ENCODE peak calls at places on chromosomes 11 and 22, in four cellular contexts. O is HCT116, X is colonic mucosa, A is left lung. J is an unnamed sample.
A peak's percentile ranks its signal among the peaks of the same experiment; 100 is the strongest.

GRCh38 chr11:117725048-117725734 is 71.8 kb downstream of the DSCAML1 start:
- DNase-seq in O (no peak), X (no peak), A (no peak), J (no peak)

GRCh38 chr22:35299217-35299716 is 427 bp upstream of the TOM1 start:
- DNase-seq in O (no peak), X (no peak), A (no peak), J (no peak)

GRCh38 chr22:39176067-39176621 is 23.7 kb upstream of the CBX7 start:
- DNase-seq in O (no peak), X (no peak), A (peak; percentile 49), J (no peak)

GRCh38 chr22:25060522-25061071 is 108.1 kb downstream of the KIAA1671 start:
- DNase-seq in O (no peak), X (no peak), A (no peak), J (no peak)

GRCh38 chr11:103773537-103773936 is 262.9 kb upstream of the DDI1 start:
- DNase-seq in O (no peak), X (no peak), A (no peak), J (no peak)

GRCh38 chr11:34345991-34346480 is 11.8 kb downstream of the ABTB2 start:
- DNase-seq in O (no peak), X (no peak), A (no peak), J (peak; percentile 65)

GRCh38 chr22:37496651-37497599 is 10.7 kb upstream of the MFNG start:
- DNase-seq in O (no peak), X (no peak), A (no peak), J (no peak)

GRCh38 chr11:132895340-132895739 is 637.0 kb downstream of the OPCML start:
- DNase-seq in O (no peak), X (no peak), A (no peak), J (no peak)

GRCh38 chr22:41308054-41308453 is 6.7 kb downstream of the ZC3H7B start:
- DNase-seq in O (no peak), X (no peak), A (no peak), J (no peak)

GRCh38 chr11:24239016-24239720 is 257.7 kb upstream of the LUZP2 start:
- DNase-seq in O (no peak), X (no peak), A (no peak), J (no peak)

GRCh38 chr11:2447253-2447950 is 2.6 kb downstream of the KCNQ1 start:
- DNase-seq in O (no peak), X (no peak), A (peak; percentile 31), J (no peak)

GRCh38 chr22:24302591-24302990 is 32.0 kb downstream of the SPECC1L start:
- DNase-seq in O (no peak), X (peak; percentile 49), A (no peak), J (no peak)

GRCh38 chr22:27108425-27109114 is 451.2 kb downstream of the MIAT start:
- DNase-seq in O (no peak), X (no peak), A (no peak), J (no peak)

GRCh38 chr11:34160049-34160721 is 54.8 kb downstream of the NAT10 start:
- DNase-seq in O (no peak), X (no peak), A (no peak), J (no peak)

GRCh38 chr11:11463397-11463796 is 110.3 kb upstream of the CSNK2A3 start:
- DNase-seq in O (no peak), X (no peak), A (no peak), J (no peak)

GRCh38 chr11:80855975-80856524 is 1415.2 kb upstream of the TENM4 start:
- DNase-seq in O (no peak), X (no peak), A (no peak), J (no peak)

GRCh38 chr22:17931400-17931825 is 92.9 kb downstream of the MICAL3 start:
- DNase-seq in O (no peak), X (peak; percentile 44), A (no peak), J (no peak)

GRCh38 chr11:83865636-83866461 is 579.7 kb upstream of the CCDC90B start:
- DNase-seq in O (no peak), X (no peak), A (no peak), J (no peak)

GRCh38 chr11:45095691-45096010 is 50.8 kb upstream of the PRDM11 start:
- DNase-seq in O (no peak), X (peak; percentile 2), A (no peak), J (peak; percentile 2)

GRCh38 chr11:93689166-93689734 is 27.8 kb downstream of the CEP295 start:
- DNase-seq in O (no peak), X (no peak), A (no peak), J (no peak)

GRCh38 chr11:32893947-32894827 is 1.6 kb downstream of the QSER1 start:
- DNase-seq in O (peak; percentile 88), X (peak; percentile 67), A (no peak), J (peak; percentile 61)

GRCh38 chr22:23789121-23789520 is 2.4 kb downstream of the SMARCB1 start:
- DNase-seq in O (no peak), X (no peak), A (no peak), J (no peak)

GRCh38 chr11:19187101-19187500 is 14.7 kb downstream of the CSRP3 start:
- DNase-seq in O (no peak), X (no peak), A (no peak), J (no peak)

GRCh38 chr11:120235024-120235628 is 4.8 kb upstream of the POU2F3 start:
- DNase-seq in O (peak; percentile 64), X (peak; percentile 72), A (peak; percentile 53), J (no peak)

GRCh38 chr11:1868056-1868635 is 15.3 kb downstream of the LSP1 start:
- DNase-seq in O (no peak), X (no peak), A (no peak), J (no peak)

GRCh38 chr22:39434243-39434653 is 22.6 kb upstream of the MGAT3 start:
- DNase-seq in O (no peak), X (no peak), A (no peak), J (peak; percentile 74)

GRCh38 chr11:8381343-8381742 is 117.7 kb upstream of the LMO1 start:
- DNase-seq in O (no peak), X (no peak), A (no peak), J (no peak)

GRCh38 chr22:30947821-30948454 is 20.6 kb downstream of the MORC2 start:
- DNase-seq in O (peak; percentile 16), X (no peak), A (no peak), J (no peak)

GRCh38 chr22:29260601-29261315 is 7.0 kb downstream of the RHBDD3 start:
- DNase-seq in O (no peak), X (no peak), A (no peak), J (peak; percentile 57)

GRCh38 chr11:69086152-69086551 is 37.4 kb downstream of the TPCN2 start:
- DNase-seq in O (no peak), X (no peak), A (no peak), J (no peak)

GRCh38 chr11:37512156-37512780 is 914.2 kb upstream of the RAG2 start:
- DNase-seq in O (no peak), X (no peak), A (no peak), J (no peak)

GRCh38 chr11:123585721-123586120 is 68.7 kb downstream of the SCN3B start:
- DNase-seq in O (no peak), X (no peak), A (no peak), J (no peak)

GRCh38 chr11:123584186-123584585 is 70.2 kb downstream of the SCN3B start:
- DNase-seq in O (no peak), X (no peak), A (no peak), J (no peak)

GRCh38 chr11:123584737-123585136 is 69.7 kb downstream of the SCN3B start:
- DNase-seq in O (no peak), X (no peak), A (no peak), J (no peak)

GRCh38 chr11:123586568-123586967 is 67.9 kb downstream of the SCN3B start:
- DNase-seq in O (no peak), X (no peak), A (no peak), J (no peak)

DNA sequence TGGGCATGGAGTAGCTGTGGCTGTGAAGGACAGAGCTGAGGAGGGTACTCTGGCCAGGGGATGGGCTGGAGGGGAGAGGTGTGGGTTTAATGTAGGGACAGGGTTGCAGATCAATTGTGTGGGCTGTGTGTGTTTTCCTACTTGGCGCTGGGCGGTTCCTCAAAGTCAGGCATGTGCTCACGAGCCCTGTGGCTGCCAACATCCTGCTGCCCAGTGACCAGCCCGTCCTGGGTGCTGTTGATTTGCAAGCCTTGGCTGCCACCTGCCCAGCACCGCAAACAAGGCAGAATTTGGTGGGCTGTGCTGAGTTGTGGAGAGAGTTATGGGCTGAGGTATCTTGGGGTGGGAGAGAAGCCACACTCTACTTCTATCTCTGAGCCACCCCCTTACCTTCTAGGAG is 69.2 kb downstream of the SCN3B start:
- DNase-seq in O (no peak), X (no peak), A (no peak), J (no peak)
- H3K4me1 ChIP-seq in O (peaks cover 6% of the 10 kb centered on the region), X (no peaks in the 10 kb centered on the region), A (no peaks in the 10 kb centered on the region), J (no peaks in the 10 kb centered on the region)

GRCh38 chr11:76626266-76626665 is 44.3 kb downstream of the LRRC32 start:
- DNase-seq in O (no peak), X (no peak), A (no peak), J (peak; percentile 32)

GRCh38 chr11:76628408-76628947 is 42.1 kb downstream of the LRRC32 start:
- DNase-seq in O (no peak), X (no peak), A (no peak), J (peak; percentile 56)

GRCh38 chr11:76626921-76627391 is 43.6 kb downstream of the LRRC32 start:
- DNase-seq in O (no peak), X (no peak), A (no peak), J (peak; percentile 48)

GRCh38 chr11:76629133-76629852 is 41.3 kb downstream of the LRRC32 start:
- DNase-seq in O (no peak), X (no peak), A (peak; percentile 80), J (peak; percentile 80)

GRCh38 chr11:76627541-76628082 is 42.9 kb downstream of the LRRC32 start:
- DNase-seq in O (no peak), X (no peak), A (no peak), J (peak; percentile 34)
- H3K4me3 ChIP-seq in O (no peak overlapping the region), X (no peak overlapping the region), A (no peak overlapping the region), J (no peak overlapping the region)

DNA sequence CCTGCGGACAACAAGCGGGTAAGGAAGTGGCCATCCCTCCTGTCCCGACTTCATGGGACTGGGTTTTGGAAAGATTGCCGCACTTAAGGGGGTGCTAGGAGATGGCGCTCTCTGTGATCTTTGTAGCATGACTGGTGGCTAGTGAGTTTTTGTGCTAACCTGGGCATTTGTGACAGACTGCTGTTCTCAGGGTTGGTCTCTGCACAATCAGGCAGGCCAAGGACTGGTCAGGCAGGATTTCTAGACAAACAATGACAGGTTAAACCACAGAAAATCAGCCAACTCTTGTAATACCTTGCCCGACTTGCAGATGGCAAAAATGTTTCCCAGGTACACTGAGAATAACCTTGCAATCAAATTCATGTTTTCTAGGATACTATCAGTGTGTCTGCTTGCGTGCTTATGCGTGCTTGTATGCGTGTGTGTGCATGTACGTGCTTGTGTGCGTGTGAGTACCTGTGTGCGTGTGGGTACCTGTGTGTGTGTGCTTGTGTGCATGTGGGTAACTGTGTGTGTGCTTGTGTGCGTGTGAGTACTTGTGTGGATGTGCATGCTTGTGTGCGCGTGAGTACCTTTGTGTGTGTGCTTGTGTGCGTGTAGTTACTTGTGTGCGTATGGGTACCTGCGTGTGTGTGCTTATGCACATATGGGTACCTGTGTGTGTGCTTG is 25.6 kb upstream of the SORL1-AS1 start:
- DNase-seq in O (no peak), X (no peak), A (no peak), J (no peak)
- H3K27ac ChIP-seq in O (no peak overlapping the region), X (no peak overlapping the region), A (no peak overlapping the region), J (no peak overlapping the region)

GRCh38 chr11:27216268-27217149 is 146.5 kb downstream of the CCDC34 start:
- DNase-seq in O (no peak), X (peak; percentile 27), A (peak; percentile 40), J (peak; percentile 66)
- H3K4me1 ChIP-seq in O (peaks cover 5% of the 10 kb centered on the region), X (no peaks in the 10 kb centered on the region), A (peaks cover 22% of the 10 kb centered on the region), J (peaks cover 27% of the 10 kb centered on the region)

J was measured in right atrium auricular region.